ENCODE peak calls at places on chromosome 12, in five cellular contexts. One of them, this sample, is unnamed.

GRCh38 chr12:14396071-14396470 is 30.6 kb downstream of the ATF7IP start:
- DNase-seq in IMR-90: peak; percentile 28
- DNase-seq in CD8-positive, alpha-beta T cell: no peak
- DNase-seq in Panc1: no peak
- DNase-seq in stomach: no peak
- DNase-seq in this sample: peak; percentile 67

GRCh38 chr12:98579347-98579746 is 14.1 kb upstream of the SLC25A3 start:
- DNase-seq in IMR-90: no peak
- DNase-seq in CD8-positive, alpha-beta T cell: no peak
- DNase-seq in Panc1: no peak
- DNase-seq in stomach: no peak
- DNase-seq in this sample: no peak

GRCh38 chr12:31238764-31239387 is 87.1 kb downstream of the SINHCAF start:
- DNase-seq in IMR-90: peak; percentile 50
- DNase-seq in CD8-positive, alpha-beta T cell: peak; percentile 57
- DNase-seq in Panc1: no peak
- DNase-seq in stomach: peak; percentile 75
- DNase-seq in this sample: peak; percentile 19

GRCh38 chr12:47777741-47778558 is 4.9 kb downstream of the SLC48A1 start:
- DNase-seq in IMR-90: no peak
- DNase-seq in CD8-positive, alpha-beta T cell: no peak
- DNase-seq in Panc1: no peak
- DNase-seq in stomach: peak; percentile 67
- DNase-seq in this sample: no peak

GRCh38 chr12:105170139-105170538 is 62.6 kb downstream of the WASHC4 start:
- DNase-seq in IMR-90: no peak
- DNase-seq in CD8-positive, alpha-beta T cell: no peak
- DNase-seq in Panc1: no peak
- DNase-seq in stomach: no peak
- DNase-seq in this sample: no peak

GRCh38 chr12:65415826-65416225 is 137.3 kb downstream of the MSRB3 start:
- DNase-seq in IMR-90: peak; percentile 58
- DNase-seq in CD8-positive, alpha-beta T cell: no peak
- DNase-seq in Panc1: no peak
- DNase-seq in stomach: no peak
- DNase-seq in this sample: no peak

GRCh38 chr12:89949457-89950195 is 241.0 kb upstream of the ATP2B1 start:
- DNase-seq in IMR-90: peak; percentile 64
- DNase-seq in CD8-positive, alpha-beta T cell: peak; percentile 50
- DNase-seq in Panc1: peak; percentile 39
- DNase-seq in stomach: no peak
- DNase-seq in this sample: peak; percentile 91

GRCh38 chr12:105365231-105365630 is 34.7 kb downstream of the C12orf75 start:
- DNase-seq in IMR-90: no peak
- DNase-seq in CD8-positive, alpha-beta T cell: no peak
- DNase-seq in Panc1: no peak
- DNase-seq in stomach: no peak
- DNase-seq in this sample: no peak

GRCh38 chr12:106064622-106065021 is 74.1 kb downstream of the NUAK1 start:
- DNase-seq in IMR-90: no peak
- DNase-seq in CD8-positive, alpha-beta T cell: no peak
- DNase-seq in Panc1: no peak
- DNase-seq in stomach: no peak
- DNase-seq in this sample: no peak

GRCh38 chr12:106139422-106140141 is 828 bp upstream of the NUAK1 start:
- DNase-seq in IMR-90: peak; percentile 66
- DNase-seq in CD8-positive, alpha-beta T cell: no peak
- DNase-seq in Panc1: no peak
- DNase-seq in stomach: peak; percentile 79
- DNase-seq in this sample: no peak

GRCh38 chr12:91935299-91935698 is 210.3 kb downstream of the BTG1 start:
- DNase-seq in IMR-90: no peak
- DNase-seq in CD8-positive, alpha-beta T cell: no peak
- DNase-seq in Panc1: no peak
- DNase-seq in stomach: no peak
- DNase-seq in this sample: no peak

GRCh38 chr12:55712700-55713415 is 3.0 kb upstream of the BLOC1S1 start:
- DNase-seq in IMR-90: no peak
- DNase-seq in CD8-positive, alpha-beta T cell: no peak
- DNase-seq in Panc1: no peak
- DNase-seq in stomach: no peak
- DNase-seq in this sample: no peak

GRCh38 chr12:754238-754816 is 1.9 kb downstream of the WNK1 start:
- DNase-seq in IMR-90: no peak
- DNase-seq in CD8-positive, alpha-beta T cell: no peak
- DNase-seq in Panc1: no peak
- DNase-seq in stomach: no peak
- DNase-seq in this sample: no peak

GRCh38 chr12:20212658-20213387 is 155.5 kb upstream of the PDE3A start:
- DNase-seq in IMR-90: peak; percentile 98
- DNase-seq in CD8-positive, alpha-beta T cell: no peak
- DNase-seq in Panc1: no peak
- DNase-seq in stomach: peak; percentile 31
- DNase-seq in this sample: no peak

GRCh38 chr12:132218915-132219314 is 74.7 kb downstream of the NOC4L start:
- DNase-seq in IMR-90: no peak
- DNase-seq in CD8-positive, alpha-beta T cell: peak; percentile 47
- DNase-seq in Panc1: no peak
- DNase-seq in stomach: no peak
- DNase-seq in this sample: peak; percentile 53

GRCh38 chr12:80937391-80938238 is at the start of gene LIN7A:
- DNase-seq in IMR-90: peak; percentile 31
- DNase-seq in CD8-positive, alpha-beta T cell: no peak
- DNase-seq in Panc1: no peak
- DNase-seq in stomach: peak; percentile 27
- DNase-seq in this sample: no peak

GRCh38 chr12:11855993-11856374 is 206.5 kb downstream of the ETV6 start:
- DNase-seq in IMR-90: no peak
- DNase-seq in CD8-positive, alpha-beta T cell: no peak
- DNase-seq in Panc1: no peak
- DNase-seq in stomach: no peak
- DNase-seq in this sample: no peak

GRCh38 chr12:630656-631632 is 32.3 kb downstream of the NINJ2 start:
- DNase-seq in IMR-90: no peak
- DNase-seq in CD8-positive, alpha-beta T cell: peak; percentile 68
- DNase-seq in Panc1: no peak
- DNase-seq in stomach: peak; percentile 72
- DNase-seq in this sample: peak; percentile 81

GRCh38 chr12:11026118-11026517 is 3.7 kb upstream of the TAS2R19 start:
- DNase-seq in IMR-90: no peak
- DNase-seq in CD8-positive, alpha-beta T cell: no peak
- DNase-seq in Panc1: no peak
- DNase-seq in stomach: no peak
- DNase-seq in this sample: no peak

GRCh38 chr12:115599251-115599811 is 678.2 kb downstream of the MED13L start:
- DNase-seq in IMR-90: no peak
- DNase-seq in CD8-positive, alpha-beta T cell: no peak
- DNase-seq in Panc1: no peak
- DNase-seq in stomach: no peak
- DNase-seq in this sample: no peak

GRCh38 chr12:57489157-57489641 is 1.3 kb downstream of the MARS1 start:
- DNase-seq in IMR-90: peak; percentile 55
- DNase-seq in CD8-positive, alpha-beta T cell: no peak
- DNase-seq in Panc1: no peak
- DNase-seq in stomach: no peak
- DNase-seq in this sample: no peak

GRCh38 chr12:12748051-12748450 is 30.9 kb downstream of the CDKN1B start:
- DNase-seq in IMR-90: no peak
- DNase-seq in CD8-positive, alpha-beta T cell: no peak
- DNase-seq in Panc1: no peak
- DNase-seq in stomach: no peak
- DNase-seq in this sample: no peak

GRCh38 chr12:83172441-83172840 is 485.7 kb downstream of the TMTC2 start:
- DNase-seq in IMR-90: no peak
- DNase-seq in CD8-positive, alpha-beta T cell: no peak
- DNase-seq in Panc1: no peak
- DNase-seq in stomach: no peak
- DNase-seq in this sample: no peak

GRCh38 chr12:123723011-123723410 is 10.9 kb downstream of the ATP6V0A2 start:
- DNase-seq in IMR-90: peak; percentile 81
- DNase-seq in CD8-positive, alpha-beta T cell: no peak
- DNase-seq in Panc1: no peak
- DNase-seq in stomach: no peak
- DNase-seq in this sample: no peak

GRCh38 chr12:79046021-79046420 is 181.4 kb downstream of the SYT1 start:
- DNase-seq in IMR-90: no peak
- DNase-seq in CD8-positive, alpha-beta T cell: no peak
- DNase-seq in Panc1: no peak
- DNase-seq in stomach: no peak
- DNase-seq in this sample: no peak
- H3K36me3 ChIP-seq in IMR-90: no peaks in the 10 kb centered on the region
- H3K36me3 ChIP-seq in CD8-positive, alpha-beta T cell: no peaks in the 10 kb centered on the region
- H3K36me3 ChIP-seq in Panc1: no peaks in the 10 kb centered on the region
- H3K36me3 ChIP-seq in stomach: no peaks in the 10 kb centered on the region
- H3K36me3 ChIP-seq in this sample: no peaks in the 10 kb centered on the region

GRCh38 chr12:2526371-2526770 is 268.4 kb upstream of the FKBP4 start:
- DNase-seq in IMR-90: no peak
- DNase-seq in CD8-positive, alpha-beta T cell: no peak
- DNase-seq in Panc1: no peak
- DNase-seq in stomach: no peak
- DNase-seq in this sample: no peak
- H3K27me3 ChIP-seq in IMR-90: peaks cover 2% of the 10 kb centered on the region
- H3K27me3 ChIP-seq in CD8-positive, alpha-beta T cell: no peaks in the 10 kb centered on the region
- H3K27me3 ChIP-seq in Panc1: no peaks in the 10 kb centered on the region
- H3K27me3 ChIP-seq in stomach: no peaks in the 10 kb centered on the region
- H3K27me3 ChIP-seq in this sample: no peaks in the 10 kb centered on the region

GRCh38 chr12:54140958-54141388 is 47.8 kb downstream of the SMUG1 start:
- DNase-seq in IMR-90: no peak
- DNase-seq in CD8-positive, alpha-beta T cell: no peak
- DNase-seq in Panc1: no peak
- DNase-seq in stomach: no peak
- DNase-seq in this sample: no peak
- H3K4me1 ChIP-seq in IMR-90: no peaks in the 10 kb centered on the region
- H3K4me1 ChIP-seq in CD8-positive, alpha-beta T cell: no peaks in the 10 kb centered on the region
- H3K4me1 ChIP-seq in Panc1: no peaks in the 10 kb centered on the region
- H3K4me1 ChIP-seq in stomach: peaks cover 48% of the 10 kb centered on the region
- H3K4me1 ChIP-seq in this sample: no peaks in the 10 kb centered on the region

DNA sequence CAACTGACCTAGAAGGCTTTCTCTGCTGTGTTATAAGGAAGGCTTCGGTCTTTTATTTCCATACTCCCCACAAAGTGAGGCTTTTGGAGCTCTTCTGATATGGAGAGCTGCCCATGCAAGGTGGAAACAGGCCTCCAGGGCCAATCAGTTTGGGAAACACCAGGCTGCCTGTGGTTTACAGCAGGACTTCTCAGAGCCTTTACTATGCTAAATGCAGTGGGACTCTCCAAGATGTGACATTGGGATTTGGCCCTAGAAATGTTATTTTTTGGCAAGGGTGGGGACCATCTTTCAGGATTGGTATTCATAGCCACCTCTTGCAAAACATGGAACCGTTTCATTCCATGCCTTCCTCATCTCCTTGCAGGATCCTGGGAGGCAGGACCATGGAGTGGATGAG is 3.7 kb downstream of the ACACB start:
- DNase-seq in IMR-90: no peak
- DNase-seq in CD8-positive, alpha-beta T cell: no peak
- DNase-seq in Panc1: no peak
- DNase-seq in stomach: no peak
- DNase-seq in this sample: no peak
- H3K36me3 ChIP-seq in IMR-90: no peaks in the 10 kb centered on the region
- H3K36me3 ChIP-seq in CD8-positive, alpha-beta T cell: no peaks in the 10 kb centered on the region
- H3K36me3 ChIP-seq in Panc1: no peaks in the 10 kb centered on the region
- H3K36me3 ChIP-seq in stomach: no peaks in the 10 kb centered on the region
- H3K36me3 ChIP-seq in this sample: no peaks in the 10 kb centered on the region

DNA sequence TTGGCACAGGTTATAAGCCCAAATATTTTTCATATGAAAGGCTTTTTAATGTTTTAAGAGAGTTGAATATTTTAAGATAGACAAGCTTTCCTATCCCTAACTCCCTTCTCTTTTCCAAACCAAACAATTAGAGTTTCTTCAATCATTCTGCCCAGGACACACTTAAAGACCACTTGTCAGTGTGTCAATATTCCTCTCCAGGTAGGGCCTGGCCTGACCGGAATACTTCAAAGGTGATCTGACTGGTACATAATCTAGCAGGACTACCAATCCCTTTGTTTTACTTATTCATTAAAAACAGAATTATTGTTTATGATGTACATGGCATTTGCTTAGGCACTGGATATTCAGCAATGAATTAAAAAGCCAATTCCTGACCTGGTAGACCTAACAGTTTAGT is 24.2 kb upstream of the SNRPF start:
- DNase-seq in IMR-90: no peak
- DNase-seq in CD8-positive, alpha-beta T cell: no peak
- DNase-seq in Panc1: no peak
- DNase-seq in stomach: no peak
- DNase-seq in this sample: no peak
- H3K27me3 ChIP-seq in IMR-90: peaks cover 3% of the 10 kb centered on the region
- H3K27me3 ChIP-seq in CD8-positive, alpha-beta T cell: no peaks in the 10 kb centered on the region
- H3K27me3 ChIP-seq in Panc1: peaks cover 10% of the 10 kb centered on the region
- H3K27me3 ChIP-seq in stomach: no peaks in the 10 kb centered on the region
- H3K27me3 ChIP-seq in this sample: peaks cover 3% of the 10 kb centered on the region

GRCh38 chr12:76555797-76556196 is 3.8 kb downstream of the OSBPL8 start:
- DNase-seq in IMR-90: no peak
- DNase-seq in CD8-positive, alpha-beta T cell: no peak
- DNase-seq in Panc1: no peak
- DNase-seq in stomach: no peak
- DNase-seq in this sample: no peak

GRCh38 chr12:76560083-76560491 is 516 bp upstream of the OSBPL8 start:
- DNase-seq in IMR-90: no peak
- DNase-seq in CD8-positive, alpha-beta T cell: no peak
- DNase-seq in Panc1: no peak
- DNase-seq in stomach: no peak
- DNase-seq in this sample: no peak

GRCh38 chr12:76556373-76556772 is 3.2 kb downstream of the OSBPL8 start:
- DNase-seq in IMR-90: no peak
- DNase-seq in CD8-positive, alpha-beta T cell: no peak
- DNase-seq in Panc1: no peak
- DNase-seq in stomach: no peak
- DNase-seq in this sample: peak; percentile 32

GRCh38 chr12:76559277-76560082 is at the start of gene OSBPL8:
- DNase-seq in IMR-90: peak; percentile 85
- DNase-seq in CD8-positive, alpha-beta T cell: peak; percentile 97
- DNase-seq in Panc1: no peak
- DNase-seq in stomach: peak; percentile 96
- DNase-seq in this sample: peak; percentile 89

DNA sequence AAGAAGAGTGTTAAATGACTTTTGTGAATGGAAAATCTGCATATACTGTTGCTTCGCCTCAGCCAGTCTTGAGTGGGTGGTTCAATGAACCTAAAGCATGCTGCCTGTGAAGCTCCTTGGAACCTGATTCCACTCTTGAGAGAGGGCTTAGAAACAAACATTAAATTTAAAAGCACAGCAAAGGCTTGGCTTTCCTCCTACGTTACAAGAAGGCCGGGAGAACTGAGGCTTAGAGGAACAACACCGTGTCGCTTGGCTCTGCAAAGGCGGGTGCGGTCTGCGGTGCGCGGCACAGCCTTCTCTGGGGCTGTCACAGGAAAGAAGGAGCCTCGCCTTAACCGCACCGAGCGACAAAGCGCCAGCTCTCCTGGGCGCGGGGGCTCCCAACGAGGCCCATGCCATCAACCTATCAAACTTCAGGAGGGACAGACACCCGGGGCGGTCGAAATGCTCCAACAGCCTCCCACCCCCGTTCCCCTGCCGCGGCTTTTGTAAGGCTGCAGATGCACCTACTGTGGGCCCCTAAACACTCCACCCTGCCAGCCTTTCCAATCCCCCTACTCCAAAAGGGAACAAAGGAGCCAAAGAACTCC is 791 bp downstream of the OSBPL8 start:
- DNase-seq in IMR-90: peak; percentile 44
- DNase-seq in CD8-positive, alpha-beta T cell: peak; percentile 83
- DNase-seq in Panc1: no peak
- DNase-seq in stomach: peak; percentile 69
- DNase-seq in this sample: peak; percentile 91
- H3K4me1 ChIP-seq in IMR-90: no peaks in the 10 kb centered on the region
- H3K4me1 ChIP-seq in CD8-positive, alpha-beta T cell: peaks cover 45% of the 10 kb centered on the region
- H3K4me1 ChIP-seq in Panc1: peaks cover 22% of the 10 kb centered on the region
- H3K4me1 ChIP-seq in stomach: peaks cover 51% of the 10 kb centered on the region
- H3K4me1 ChIP-seq in this sample: peaks cover 52% of the 10 kb centered on the region